ENCODE peak calls at places on chromosomes 5 and 9, in nine cellular contexts. D, F, A, L, H, E, P, C and J are unnamed samples.

GRCh38 chr5:68317641-68318040 is 102.1 kb downstream of the PIK3R1 start:
- DNase-seq in D (no peak), F (no peak), A (no peak), L (no peak), H (no peak), E (no peak), P (no peak), C (no peak), J (no peak)

GRCh38 chr5:126780165-126780827 is 3.4 kb downstream of the LMNB1 start:
- DNase-seq in D (no peak), F (no peak), A (peak), L (peak), H (peak), E (peak), P (no peak), C (no peak), J (peak)

GRCh38 chr9:87592554-87593394 is 95.1 kb downstream of the DAPK1 start:
- DNase-seq in D (peak), F (peak), A (peak), L (peak), H (no peak), E (no peak), P (no peak), C (no peak), J (peak)

GRCh38 chr9:34392511-34392910 is 15.8 kb upstream of the MYORG start:
- DNase-seq in D (no peak), F (no peak), A (no peak), L (no peak), H (no peak), E (no peak), P (no peak), C (no peak), J (no peak)

GRCh38 chr9:69168709-69169217 is 5.3 kb upstream of the TJP2 start:
- DNase-seq in D (no peak), F (no peak), A (no peak), L (peak), H (no peak), E (no peak), P (no peak), C (no peak), J (peak)

GRCh38 chr9:19946446-19947109 is 157.7 kb upstream of the SLC24A2 start:
- DNase-seq in D (no peak), F (no peak), A (no peak), L (no peak), H (no peak), E (peak), P (no peak), C (no peak), J (no peak)

GRCh38 chr5:94329115-94329514 is 289.3 kb downstream of the KIAA0825 start:
- DNase-seq in D (no peak), F (no peak), A (no peak), L (no peak), H (no peak), E (no peak), P (no peak), C (no peak), J (no peak)

GRCh38 chr9:68950188-68950587 is 63.7 kb downstream of the PRKACG start:
- DNase-seq in D (no peak), F (no peak), A (no peak), L (no peak), H (no peak), E (no peak), P (no peak), C (no peak), J (no peak)

GRCh38 chr5:159764283-159764927 is 151.9 kb upstream of the ADRA1B start:
- DNase-seq in D (no peak), F (no peak), A (no peak), L (no peak), H (no peak), E (no peak), P (no peak), C (no peak), J (no peak)

GRCh38 chr5:141969783-141970741 is 1.2 kb downstream of the RNF14 start:
- DNase-seq in D (no peak), F (no peak), A (no peak), L (peak), H (peak), E (no peak), P (no peak), C (no peak), J (peak)

GRCh38 chr5:1378096-1378495 is 33.2 kb upstream of the CLPTM1L start:
- DNase-seq in D (no peak), F (no peak), A (no peak), L (no peak), H (no peak), E (no peak), P (no peak), C (no peak), J (no peak)

GRCh38 chr9:81686614-81687520 is 2.5 kb downstream of the TLE1 start:
- DNase-seq in D (peak), F (peak), A (peak), L (no peak), H (peak), E (peak), P (peak), C (no peak), J (peak)

GRCh38 chr5:153276151-153276550 is 214.3 kb upstream of the GRIA1 start:
- DNase-seq in D (no peak), F (no peak), A (no peak), L (peak), H (no peak), E (no peak), P (no peak), C (peak), J (no peak)

GRCh38 chr9:131121346-131121745 is 4.0 kb upstream of the NUP214 start:
- DNase-seq in D (no peak), F (no peak), A (no peak), L (no peak), H (no peak), E (no peak), P (no peak), C (no peak), J (no peak)

DNA sequence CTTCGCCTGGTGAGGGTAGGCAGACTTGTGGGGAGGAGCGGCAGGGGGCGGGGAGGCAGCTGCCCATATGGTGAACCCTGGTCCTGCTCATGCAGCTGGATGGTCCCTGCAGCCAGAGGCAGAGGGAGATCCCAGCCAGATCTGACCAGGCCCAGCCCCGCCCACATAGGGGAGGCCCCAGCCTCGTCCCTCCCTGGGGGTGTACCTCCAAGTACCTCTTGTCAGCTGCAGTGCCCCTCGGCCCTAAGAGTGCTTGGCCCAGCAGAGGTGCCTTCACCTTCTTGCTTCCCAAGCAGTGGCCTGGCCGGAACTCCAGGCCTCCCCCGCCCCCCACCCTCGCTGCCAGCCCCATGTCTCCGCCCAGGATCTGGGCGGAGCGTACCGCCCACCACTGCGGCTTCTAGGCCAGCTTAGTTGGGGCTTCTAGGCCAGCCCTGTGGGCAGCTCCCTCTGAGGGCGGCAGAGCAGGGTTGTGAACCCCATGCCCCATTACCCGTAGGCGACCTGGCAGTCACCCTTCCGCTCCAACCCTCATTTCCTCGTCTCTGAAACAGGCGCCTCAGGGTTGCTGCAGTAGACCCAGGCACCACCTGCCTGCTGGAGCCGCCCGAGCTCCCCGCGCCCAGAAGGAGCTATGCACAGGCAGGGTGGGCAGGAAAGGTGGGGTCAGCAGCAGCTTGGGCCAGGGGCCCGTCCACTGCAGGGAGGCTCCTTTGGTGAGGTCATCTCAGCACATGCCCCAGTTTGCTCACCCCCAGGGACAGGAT is at the start of gene SARDH:
- DNase-seq in D (peak), F (peak), A (peak), L (peak), H (peak), E (peak), P (peak), C (peak), J (peak)
- TF ChIP-seq EP300 in D (no peak), F (no peak), A (no peak), L (no peak), H (no peak), E (no peak), P (no peak), C (no peak), J (no peak)

DNA sequence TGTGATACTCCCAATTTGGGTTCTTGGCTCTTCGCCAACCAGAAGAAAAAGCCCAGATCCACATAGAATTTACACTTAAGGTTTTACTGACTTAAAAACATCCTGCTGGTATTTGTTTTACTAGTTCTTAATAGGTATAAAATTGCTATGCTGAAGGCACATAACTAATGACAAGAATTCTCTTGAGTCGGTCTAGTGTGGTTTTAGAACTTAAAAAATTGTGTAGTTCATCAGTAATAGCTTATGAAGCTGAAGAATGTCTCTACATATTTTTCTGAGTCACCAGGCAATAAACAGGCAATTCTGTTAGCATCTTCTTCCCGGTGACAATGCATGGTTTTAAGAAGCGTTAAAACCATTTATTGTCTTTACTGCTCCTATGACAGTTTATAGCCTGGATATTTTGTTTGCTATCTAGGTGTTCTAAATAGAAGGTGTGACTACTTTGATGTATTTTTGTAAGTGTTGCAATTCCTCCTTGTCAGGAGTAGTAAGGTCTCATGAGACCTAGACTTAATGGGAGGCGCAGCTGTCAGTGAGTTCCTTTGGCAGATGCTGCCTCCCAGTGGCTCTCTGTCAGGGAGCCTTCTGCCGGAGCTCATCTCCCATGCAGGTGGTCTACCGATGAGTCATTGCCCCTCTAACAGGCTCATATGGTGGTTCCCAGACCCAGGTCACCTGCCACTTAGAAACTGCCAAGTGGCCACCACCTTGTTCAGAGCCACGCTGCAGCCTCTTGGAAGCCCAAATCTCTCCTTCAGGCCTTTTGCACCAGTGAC is 173.8 kb downstream of the MAST4 start:
- DNase-seq in D (no peak), F (peak), A (no peak), L (no peak), H (no peak), E (peak), P (no peak), C (peak), J (peak)
- TF ChIP-seq CTCF in D (no peak), F (no peak), A (no peak), L (peak), H (no peak), E (no peak), P (no peak), C (peak), J (no peak)

DNA sequence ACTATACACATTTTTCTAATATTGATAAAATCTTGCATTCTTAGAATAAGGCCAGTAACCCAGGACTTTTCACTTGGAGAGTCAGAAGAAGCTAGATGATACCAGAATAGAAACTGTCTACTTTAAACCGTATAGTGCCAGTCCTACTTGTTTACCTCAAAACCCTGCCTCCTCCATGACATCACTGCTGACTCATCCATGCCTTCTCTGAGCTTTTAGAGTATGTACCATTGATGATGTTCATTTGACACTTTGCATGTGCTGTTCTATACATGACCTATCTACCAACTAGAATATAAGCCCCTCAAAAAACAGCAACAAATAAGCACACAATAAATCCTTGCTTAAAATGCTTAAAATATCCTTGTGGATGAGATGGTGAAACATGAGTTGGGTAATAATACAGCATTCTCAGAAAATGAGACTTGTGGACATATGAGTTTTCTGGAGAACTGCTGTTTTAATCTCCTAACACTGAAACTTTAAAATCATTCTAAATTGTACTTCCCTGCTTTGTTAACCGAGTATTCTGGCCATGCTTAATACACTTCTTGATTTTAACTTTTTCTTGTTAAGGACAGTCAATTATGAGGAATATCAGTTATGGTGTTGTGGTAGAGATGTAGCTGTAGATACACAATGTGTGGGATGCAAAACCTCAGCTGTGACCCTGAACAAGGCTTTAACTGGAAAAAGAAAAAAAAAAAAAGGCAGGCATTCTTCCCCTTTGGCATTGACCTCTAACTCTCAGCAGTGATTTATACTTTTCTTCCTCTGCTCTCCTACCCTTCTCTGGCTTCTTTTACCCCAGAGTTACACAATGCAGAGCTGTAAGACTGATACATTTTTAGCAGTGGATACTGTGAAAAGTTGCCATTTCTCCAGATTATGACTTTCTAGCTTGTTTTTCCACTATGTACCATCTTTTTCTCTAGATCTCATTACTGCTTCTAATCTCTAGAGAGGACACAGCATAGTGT is 2.3 kb downstream of the CTNNAL1 start:
- DNase-seq in D (no peak), F (no peak), A (no peak), L (no peak), H (peak), E (no peak), P (no peak), C (no peak), J (peak)
- TF ChIP-seq EP300 in D (no peak), F (no peak), A (no peak), L (peak), H (no peak), E (no peak), P (no peak), C (no peak), J (no peak)

GRCh38 chr9:134456740-134457315 is 130.6 kb downstream of the RXRA start:
- DNase-seq in D (no peak), F (no peak), A (no peak), L (no peak), H (no peak), E (peak), P (no peak), C (no peak), J (no peak)

GRCh38 chr9:134455010-134455409 is 128.8 kb downstream of the RXRA start:
- DNase-seq in D (no peak), F (no peak), A (no peak), L (no peak), H (no peak), E (no peak), P (no peak), C (no peak), J (no peak)

GRCh38 chr9:134455537-134455936 is 129.3 kb downstream of the RXRA start:
- DNase-seq in D (no peak), F (no peak), A (no peak), L (no peak), H (no peak), E (no peak), P (no peak), C (no peak), J (no peak)

GRCh38 chr9:134457321-134457923 is 131.2 kb downstream of the RXRA start:
- DNase-seq in D (no peak), F (no peak), A (no peak), L (no peak), H (no peak), E (no peak), P (no peak), C (no peak), J (no peak)

DNA sequence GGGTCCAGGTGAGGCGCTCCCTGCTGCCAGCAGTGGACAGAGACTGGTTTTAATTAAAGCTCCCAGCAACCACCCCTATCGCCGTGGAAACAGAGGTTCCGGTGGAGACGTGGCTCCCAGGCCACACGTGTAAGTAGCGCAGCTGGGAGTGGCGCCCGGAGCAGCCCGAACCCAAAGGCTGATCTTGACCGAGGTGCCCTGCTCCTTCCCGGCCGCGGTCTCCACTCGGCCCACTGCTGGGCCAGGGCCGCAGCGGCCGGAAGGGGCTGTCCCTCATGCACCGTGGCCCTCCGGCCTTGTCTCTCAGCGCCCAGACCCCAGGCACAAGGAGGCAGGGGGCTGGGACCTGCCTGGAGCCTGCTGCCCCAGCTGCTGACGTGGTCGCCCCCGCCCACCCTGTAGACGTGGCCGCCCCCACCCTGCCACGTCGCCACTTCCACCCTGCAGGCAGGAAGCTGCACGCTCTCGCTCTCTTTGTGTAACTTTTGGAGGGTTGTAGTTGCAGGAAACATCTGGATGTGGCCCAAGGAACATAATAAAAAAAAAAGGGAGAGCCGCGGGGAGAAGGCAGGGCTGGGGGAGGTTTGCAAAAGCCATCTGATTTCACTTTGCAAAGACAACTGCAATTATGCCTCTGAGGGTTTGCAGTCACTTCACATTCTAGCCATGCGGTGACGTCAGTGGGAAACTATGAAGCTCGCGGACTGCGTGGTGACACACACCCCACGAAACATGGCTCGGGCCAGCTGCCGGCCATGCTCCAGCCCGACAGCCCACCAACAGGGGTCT is 129.9 kb downstream of the RXRA start:
- DNase-seq in D (peak), F (peak), A (peak), L (peak), H (peak), E (peak), P (peak), C (no peak), J (peak)
- TF ChIP-seq CTCF in D (no peak), F (no peak), A (no peak), L (no peak), H (no peak), E (no peak), P (no peak), C (no peak), J (peak)

GRCh38 chr9:93895535-93895934 is 59.6 kb downstream of the BARX1 start:
- DNase-seq in D (no peak), F (peak), A (no peak), L (no peak), H (no peak), E (peak), P (peak), C (no peak), J (peak)
- TF ChIP-seq EP300 in D (no peak), F (no peak), A (no peak), L (no peak), H (no peak), E (no peak), P (no peak), C (no peak), J (no peak)

GRCh38 chr5:180201051-180201987 is 7.7 kb downstream of the RASGEF1C start:
- DNase-seq in D (no peak), F (no peak), A (no peak), L (peak), H (peak), E (peak), P (no peak), C (peak), J (no peak)
- TF ChIP-seq CTCF in D (no peak), F (no peak), A (no peak), L (peak), H (peak), E (peak), P (no peak), C (peak), J (no peak)

GRCh38 chr5:164302533-164303235 is 797.3 kb downstream of the MAT2B start:
- DNase-seq in D (no peak), F (no peak), A (no peak), L (no peak), H (no peak), E (no peak), P (no peak), C (no peak), J (no peak)
- TF ChIP-seq EP300 in D (no peak), F (no peak), A (no peak), L (no peak), H (no peak), E (no peak), P (no peak), C (no peak), J (no peak)